ENCODE peak calls at places on chromosomes 1 and 21, in ten cellular contexts. N is IMR-90, B is dorsolateral prefrontal cortex, S is OCI-LY7, H is upper lobe of right lung, Q is omental fat pad, W is WTC11, J is GM12865, G is Caco-2, O is GM23338. A is an unnamed sample.
A peak's percentile ranks its signal among the peaks of the same experiment; 100 is the strongest.

GRCh38 chr21:36627242-36627641 is 71.7 kb upstream of the SIM2 start:
- DNase-seq in N (peak; percentile 41), B (no peak), S (no peak), H (no peak), Q (no peak), W (no peak), J (no peak), G (no peak), O (no peak), A (no peak)

GRCh38 chr1:84478876-84479868 is at the start of gene RPF1:
- DNase-seq in N (peak; percentile 79), B (peak; percentile 75), S (peak; percentile 88), H (peak; percentile 89), Q (peak; percentile 35), W (peak; percentile 70), J (peak; percentile 86), G (peak; percentile 64), O (peak; percentile 88), A (peak; percentile 80)

GRCh38 chr21:41712201-41712600 is 54.7 kb downstream of the RIPK4 start:
- DNase-seq in N (no peak), B (no peak), S (no peak), H (peak; percentile 48), Q (no peak), W (peak; percentile 58), J (no peak), G (no peak), O (peak; percentile 74), A (no peak)

GRCh38 chr1:228842094-228842775 is 107.0 kb downstream of the RHOU start:
- DNase-seq in N (peak; percentile 90), B (peak; percentile 60), S (no peak), H (no peak), Q (no peak), W (no peak), J (no peak), G (peak; percentile 68), O (no peak), A (no peak)

GRCh38 chr21:29322570-29322957 is 23.8 kb downstream of the BACH1 start:
- DNase-seq in N (no peak), B (no peak), S (no peak), H (no peak), Q (no peak), W (no peak), J (no peak), G (no peak), O (no peak), A (no peak)

GRCh38 chr1:218361298-218362065 is 16.3 kb downstream of the TGFB2 start:
- DNase-seq in N (peak; percentile 80), B (no peak), S (no peak), H (no peak), Q (no peak), W (no peak), J (no peak), G (no peak), O (peak; percentile 47), A (no peak)

GRCh38 chr1:6554031-6554906 is at the start of gene NOL9:
- DNase-seq in N (peak; percentile 85), B (peak; percentile 90), S (peak; percentile 95), H (peak; percentile 98), Q (peak; percentile 78), W (peak; percentile 97), J (peak; percentile 96), G (peak; percentile 91), O (peak; percentile 94), A (peak; percentile 99)

GRCh38 chr1:147640553-147641165 is 29.7 kb downstream of the ACP6 start:
- DNase-seq in N (peak; percentile 84), B (peak; percentile 44), S (peak; percentile 81), H (peak; percentile 82), Q (peak; percentile 42), W (peak; percentile 90), J (peak; percentile 90), G (peak; percentile 72), O (peak; percentile 97), A (peak; percentile 86)

GRCh38 chr1:67144696-67145095 is 9.9 kb upstream of the C1orf141 start:
- DNase-seq in N (no peak), B (no peak), S (peak; percentile 17), H (no peak), Q (no peak), W (no peak), J (peak; percentile 42), G (no peak), O (no peak), A (peak; percentile 40)

GRCh38 chr1:215603319-215603718 is 36.2 kb downstream of the KCTD3 start:
- DNase-seq in N (peak; percentile 52), B (no peak), S (no peak), H (no peak), Q (no peak), W (no peak), J (no peak), G (no peak), O (no peak), A (no peak)

GRCh38 chr1:155183775-155184221 is 10.1 kb downstream of the TRIM46 start:
- DNase-seq in N (no peak), B (no peak), S (no peak), H (no peak), Q (no peak), W (no peak), J (no peak), G (no peak), O (no peak), A (no peak)

GRCh38 chr1:55466343-55466742 is 251.2 kb upstream of the USP24 start:
- DNase-seq in N (no peak), B (no peak), S (no peak), H (no peak), Q (no peak), W (no peak), J (no peak), G (no peak), O (no peak), A (no peak)

GRCh38 chr1:154193821-154194220 is 1.9 kb upstream of the TPM3 start:
- DNase-seq in N (no peak), B (no peak), S (no peak), H (no peak), Q (no peak), W (no peak), J (no peak), G (no peak), O (no peak), A (no peak)

GRCh38 chr1:213244664-213245091 is 193.6 kb downstream of the RPS6KC1 start:
- DNase-seq in N (peak; percentile 65), B (no peak), S (peak; percentile 56), H (no peak), Q (no peak), W (no peak), J (peak; percentile 68), G (no peak), O (peak; percentile 73), A (peak; percentile 32)

DNA sequence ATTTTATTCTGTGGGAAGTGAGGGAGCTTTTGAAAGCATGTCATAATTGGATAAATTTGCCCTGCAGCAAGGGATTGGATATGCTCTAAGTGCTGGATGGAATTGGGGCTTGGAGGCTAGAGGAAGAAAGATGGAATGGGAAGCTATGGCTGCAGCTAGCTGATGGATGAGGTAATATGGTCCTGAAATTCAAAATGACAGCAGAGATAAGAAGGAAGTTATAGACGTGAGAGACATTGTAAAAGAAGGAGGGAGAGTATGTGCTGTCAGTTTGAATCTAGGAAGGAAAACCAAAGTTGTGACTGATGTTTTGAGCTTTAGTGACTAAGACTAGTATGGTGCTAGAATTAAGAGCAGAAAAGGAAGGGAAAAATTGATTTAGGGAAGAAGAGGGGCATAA is 299.9 kb upstream of the SPAG17 start:
- DNase-seq in N (no peak), B (no peak), S (no peak), H (no peak), Q (no peak), W (no peak), J (no peak), G (no peak), O (no peak), A (no peak)
- TF ChIP-seq CTCF in N (no peak), B (no peak), S (no peak), H (no peak), Q (no peak), W (no peak), J (no peak), G (no peak), O (no peak), A (no peak)

DNA sequence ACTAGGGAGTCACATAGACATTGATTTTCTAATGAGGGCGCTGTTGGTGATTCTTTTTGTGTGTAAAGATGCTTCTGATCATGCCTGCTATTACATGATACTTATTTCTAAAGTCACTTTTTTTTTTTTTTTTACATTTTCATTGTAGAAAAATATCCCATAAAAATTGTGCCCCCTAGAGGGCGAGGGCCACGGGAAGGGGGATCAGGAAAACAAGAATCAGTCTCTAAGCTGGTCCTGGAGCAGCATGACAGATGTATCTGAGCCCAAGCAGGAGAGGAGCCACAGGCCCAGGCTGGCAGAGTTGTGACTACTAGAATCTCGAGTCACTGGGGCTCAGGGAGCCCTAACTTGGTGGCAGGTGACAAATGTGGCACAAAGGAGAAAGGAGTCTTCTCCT is 28.1 kb downstream of the ZSCAN20 start:
- DNase-seq in N (no peak), B (no peak), S (no peak), H (no peak), Q (no peak), W (no peak), J (no peak), G (no peak), O (peak; percentile 51), A (no peak)
- TF ChIP-seq CTCF in N (peak; percentile 26), B (no peak), S (peak; percentile 65), H (no peak), Q (no peak), W (no peak), J (no peak), G (no peak), O (peak; percentile 52), A (no peak)

GRCh38 chr1:30604801-30605440 is 118.5 kb downstream of the MATN1 start:
- DNase-seq in N (no peak), B (no peak), S (no peak), H (no peak), Q (no peak), W (no peak), J (no peak), G (no peak), O (no peak), A (no peak)
- TF ChIP-seq CTCF in N (no peak), B (no peak), S (no peak), H (no peak), Q (no peak), W (no peak), J (no peak), G (no peak), O (no peak), A (no peak)

GRCh38 chr1:26861889-26862371 is 1.0 kb upstream of the SFN start:
- DNase-seq in N (no peak), B (peak; percentile 26), S (no peak), H (peak; percentile 73), Q (no peak), W (no peak), J (no peak), G (no peak), O (no peak), A (no peak)

GRCh38 chr1:26862781-26863676 is at the start of gene SFN:
- DNase-seq in N (no peak), B (no peak), S (peak; percentile 74), H (peak; percentile 92), Q (no peak), W (peak; percentile 89), J (peak; percentile 71), G (peak; percentile 91), O (peak; percentile 93), A (peak; percentile 57)

GRCh38 chr1:26858891-26859630 is 3.9 kb upstream of the SFN start:
- DNase-seq in N (no peak), B (no peak), S (no peak), H (no peak), Q (no peak), W (no peak), J (no peak), G (no peak), O (no peak), A (no peak)

GRCh38 chr1:26863677-26864060 is 720 bp downstream of the SFN start:
- DNase-seq in N (no peak), B (no peak), S (no peak), H (no peak), Q (no peak), W (no peak), J (no peak), G (no peak), O (no peak), A (no peak)

GRCh38 chr1:26861286-26861701 is 1.7 kb upstream of the SFN start:
- DNase-seq in N (peak; percentile 46), B (no peak), S (no peak), H (no peak), Q (no peak), W (no peak), J (no peak), G (no peak), O (peak; percentile 63), A (no peak)
- TF ChIP-seq CTCF in N (peak; percentile 43), B (no peak), S (no peak), H (no peak), Q (no peak), W (no peak), J (no peak), G (no peak), O (peak; percentile 54), A (no peak)